ENCODE peak calls at places on chromosomes 13 and 19, in nine cellular contexts. One of them, this sample, is unnamed.

GRCh38 chr13:30870049-30870884 is 35.8 kb upstream of the MEDAG start:
- DNase-seq in adrenal gland: peak
- DNase-seq in stimulated activated CD8-positive, alpha-beta memory T cell treated with anti-CD3 and anti-CD28 coated beads, Interleukin-4, amount 100 ng/mL, for 48 hours: peak
- DNase-seq in HAP-1: no peak
- DNase-seq in endothelial cell: no peak
- DNase-seq in NCI-H1105: no peak
- DNase-seq in AG08396: peak
- DNase-seq in iPS-NIHi11: peak
- DNase-seq in Caco-2: peak
- DNase-seq in this sample: peak

GRCh38 chr13:61040180-61040579 is 375.5 kb downstream of the PCDH20 start:
- DNase-seq in endothelial cell: no peak
- DNase-seq in iPS-NIHi11: no peak
- DNase-seq in NCI-H1105: no peak
- DNase-seq in Caco-2: no peak
- DNase-seq in adrenal gland: no peak
- DNase-seq in HAP-1: no peak
- DNase-seq in stimulated activated CD8-positive, alpha-beta memory T cell treated with anti-CD3 and anti-CD28 coated beads, Interleukin-4, amount 100 ng/mL, for 48 hours: no peak
- DNase-seq in AG08396: no peak
- DNase-seq in this sample: no peak

GRCh38 chr13:73140804-73141203 is 82.0 kb downstream of the KLF5 start:
- DNase-seq in AG08396: no peak
- DNase-seq in Caco-2: no peak
- DNase-seq in stimulated activated CD8-positive, alpha-beta memory T cell treated with anti-CD3 and anti-CD28 coated beads, Interleukin-4, amount 100 ng/mL, for 48 hours: no peak
- DNase-seq in NCI-H1105: no peak
- DNase-seq in iPS-NIHi11: no peak
- DNase-seq in HAP-1: no peak
- DNase-seq in adrenal gland: no peak
- DNase-seq in endothelial cell: no peak
- DNase-seq in this sample: no peak

GRCh38 chr19:12350890-12351197 is 14.6 kb downstream of the ZNF442 start:
- DNase-seq in iPS-NIHi11: no peak
- DNase-seq in Caco-2: no peak
- DNase-seq in adrenal gland: no peak
- DNase-seq in stimulated activated CD8-positive, alpha-beta memory T cell treated with anti-CD3 and anti-CD28 coated beads, Interleukin-4, amount 100 ng/mL, for 48 hours: no peak
- DNase-seq in NCI-H1105: no peak
- DNase-seq in HAP-1: no peak
- DNase-seq in AG08396: no peak
- DNase-seq in endothelial cell: no peak
- DNase-seq in this sample: no peak

GRCh38 chr19:52896431-52897148 is 845 bp downstream of the ZNF320 start:
- DNase-seq in endothelial cell: peak
- DNase-seq in HAP-1: no peak
- DNase-seq in stimulated activated CD8-positive, alpha-beta memory T cell treated with anti-CD3 and anti-CD28 coated beads, Interleukin-4, amount 100 ng/mL, for 48 hours: peak
- DNase-seq in NCI-H1105: no peak
- DNase-seq in Caco-2: peak
- DNase-seq in iPS-NIHi11: peak
- DNase-seq in adrenal gland: peak
- DNase-seq in AG08396: peak
- DNase-seq in this sample: peak

GRCh38 chr13:22000191-22000590 is 329.3 kb downstream of the FGF9 start:
- DNase-seq in adrenal gland: no peak
- DNase-seq in NCI-H1105: no peak
- DNase-seq in HAP-1: no peak
- DNase-seq in stimulated activated CD8-positive, alpha-beta memory T cell treated with anti-CD3 and anti-CD28 coated beads, Interleukin-4, amount 100 ng/mL, for 48 hours: no peak
- DNase-seq in endothelial cell: no peak
- DNase-seq in AG08396: no peak
- DNase-seq in Caco-2: no peak
- DNase-seq in iPS-NIHi11: no peak
- DNase-seq in this sample: no peak

GRCh38 chr13:44884076-44884729 is 105.1 kb downstream of the NUFIP1 start:
- DNase-seq in HAP-1: no peak
- DNase-seq in iPS-NIHi11: no peak
- DNase-seq in stimulated activated CD8-positive, alpha-beta memory T cell treated with anti-CD3 and anti-CD28 coated beads, Interleukin-4, amount 100 ng/mL, for 48 hours: no peak
- DNase-seq in adrenal gland: no peak
- DNase-seq in NCI-H1105: no peak
- DNase-seq in endothelial cell: no peak
- DNase-seq in Caco-2: no peak
- DNase-seq in AG08396: peak
- DNase-seq in this sample: no peak

GRCh38 chr19:46328079-46328478 is 18.8 kb upstream of the PPP5C start:
- DNase-seq in endothelial cell: no peak
- DNase-seq in adrenal gland: no peak
- DNase-seq in AG08396: no peak
- DNase-seq in stimulated activated CD8-positive, alpha-beta memory T cell treated with anti-CD3 and anti-CD28 coated beads, Interleukin-4, amount 100 ng/mL, for 48 hours: no peak
- DNase-seq in iPS-NIHi11: no peak
- DNase-seq in Caco-2: no peak
- DNase-seq in NCI-H1105: no peak
- DNase-seq in HAP-1: no peak
- DNase-seq in this sample: no peak

GRCh38 chr19:18349524-18350128 is 9.2 kb downstream of the PGPEP1 start:
- DNase-seq in Caco-2: peak
- DNase-seq in adrenal gland: peak
- DNase-seq in AG08396: peak
- DNase-seq in NCI-H1105: peak
- DNase-seq in endothelial cell: peak
- DNase-seq in HAP-1: peak
- DNase-seq in stimulated activated CD8-positive, alpha-beta memory T cell treated with anti-CD3 and anti-CD28 coated beads, Interleukin-4, amount 100 ng/mL, for 48 hours: peak
- DNase-seq in iPS-NIHi11: peak
- DNase-seq in this sample: peak

GRCh38 chr13:46552888-46553520 is at the start of gene LRCH1:
- DNase-seq in AG08396: peak
- DNase-seq in NCI-H1105: peak
- DNase-seq in Caco-2: peak
- DNase-seq in endothelial cell: peak
- DNase-seq in HAP-1: peak
- DNase-seq in stimulated activated CD8-positive, alpha-beta memory T cell treated with anti-CD3 and anti-CD28 coated beads, Interleukin-4, amount 100 ng/mL, for 48 hours: peak
- DNase-seq in iPS-NIHi11: peak
- DNase-seq in adrenal gland: peak
- DNase-seq in this sample: peak

GRCh38 chr13:112903071-112903577 is 65.9 kb upstream of the MCF2L start:
- DNase-seq in adrenal gland: no peak
- DNase-seq in NCI-H1105: no peak
- DNase-seq in AG08396: no peak
- DNase-seq in HAP-1: no peak
- DNase-seq in stimulated activated CD8-positive, alpha-beta memory T cell treated with anti-CD3 and anti-CD28 coated beads, Interleukin-4, amount 100 ng/mL, for 48 hours: no peak
- DNase-seq in endothelial cell: no peak
- DNase-seq in iPS-NIHi11: no peak
- DNase-seq in Caco-2: no peak
- DNase-seq in this sample: no peak

GRCh38 chr13:113058988-113059850 is 46.4 kb upstream of the F7 start:
- DNase-seq in endothelial cell: no peak
- DNase-seq in Caco-2: no peak
- DNase-seq in iPS-NIHi11: no peak
- DNase-seq in adrenal gland: no peak
- DNase-seq in stimulated activated CD8-positive, alpha-beta memory T cell treated with anti-CD3 and anti-CD28 coated beads, Interleukin-4, amount 100 ng/mL, for 48 hours: no peak
- DNase-seq in HAP-1: no peak
- DNase-seq in NCI-H1105: no peak
- DNase-seq in AG08396: no peak
- DNase-seq in this sample: no peak

GRCh38 chr19:32372726-32373613 is 27.6 kb downstream of the ZNF507 start:
- DNase-seq in iPS-NIHi11: no peak
- DNase-seq in HAP-1: no peak
- DNase-seq in endothelial cell: no peak
- DNase-seq in stimulated activated CD8-positive, alpha-beta memory T cell treated with anti-CD3 and anti-CD28 coated beads, Interleukin-4, amount 100 ng/mL, for 48 hours: no peak
- DNase-seq in AG08396: no peak
- DNase-seq in adrenal gland: no peak
- DNase-seq in Caco-2: peak
- DNase-seq in NCI-H1105: no peak
- DNase-seq in this sample: no peak

GRCh38 chr13:80441968-80442367 is 101.0 kb upstream of the SPRY2 start:
- DNase-seq in HAP-1: no peak
- DNase-seq in adrenal gland: no peak
- DNase-seq in stimulated activated CD8-positive, alpha-beta memory T cell treated with anti-CD3 and anti-CD28 coated beads, Interleukin-4, amount 100 ng/mL, for 48 hours: no peak
- DNase-seq in endothelial cell: no peak
- DNase-seq in AG08396: no peak
- DNase-seq in NCI-H1105: no peak
- DNase-seq in iPS-NIHi11: no peak
- DNase-seq in Caco-2: no peak
- DNase-seq in this sample: no peak

GRCh38 chr19:46717034-46717715 is at the start of gene PRKD2:
- DNase-seq in endothelial cell: peak
- DNase-seq in stimulated activated CD8-positive, alpha-beta memory T cell treated with anti-CD3 and anti-CD28 coated beads, Interleukin-4, amount 100 ng/mL, for 48 hours: peak
- DNase-seq in HAP-1: peak
- DNase-seq in adrenal gland: peak
- DNase-seq in iPS-NIHi11: peak
- DNase-seq in AG08396: peak
- DNase-seq in NCI-H1105: peak
- DNase-seq in Caco-2: peak
- DNase-seq in this sample: peak

GRCh38 chr19:15869873-15870272 is 28.0 kb downstream of the CYP4F2 start:
- DNase-seq in NCI-H1105: no peak
- DNase-seq in endothelial cell: no peak
- DNase-seq in stimulated activated CD8-positive, alpha-beta memory T cell treated with anti-CD3 and anti-CD28 coated beads, Interleukin-4, amount 100 ng/mL, for 48 hours: no peak
- DNase-seq in adrenal gland: no peak
- DNase-seq in HAP-1: no peak
- DNase-seq in iPS-NIHi11: no peak
- DNase-seq in Caco-2: no peak
- DNase-seq in AG08396: no peak
- DNase-seq in this sample: no peak

GRCh38 chr19:42362891-42363440 is 27.1 kb downstream of the CNFN start:
- DNase-seq in AG08396: no peak
- DNase-seq in stimulated activated CD8-positive, alpha-beta memory T cell treated with anti-CD3 and anti-CD28 coated beads, Interleukin-4, amount 100 ng/mL, for 48 hours: no peak
- DNase-seq in endothelial cell: no peak
- DNase-seq in iPS-NIHi11: no peak
- DNase-seq in NCI-H1105: no peak
- DNase-seq in Caco-2: no peak
- DNase-seq in adrenal gland: no peak
- DNase-seq in HAP-1: no peak
- DNase-seq in this sample: no peak

GRCh38 chr19:50639121-50640112 is at the start of gene SYT3:
- DNase-seq in endothelial cell: no peak
- DNase-seq in Caco-2: peak
- DNase-seq in HAP-1: peak
- DNase-seq in NCI-H1105: peak
- DNase-seq in iPS-NIHi11: peak
- DNase-seq in AG08396: peak
- DNase-seq in adrenal gland: peak
- DNase-seq in stimulated activated CD8-positive, alpha-beta memory T cell treated with anti-CD3 and anti-CD28 coated beads, Interleukin-4, amount 100 ng/mL, for 48 hours: peak
- DNase-seq in this sample: no peak

GRCh38 chr19:7698583-7698982 is 3.3 kb downstream of the FCER2 start:
- DNase-seq in endothelial cell: no peak
- DNase-seq in iPS-NIHi11: no peak
- DNase-seq in HAP-1: no peak
- DNase-seq in Caco-2: no peak
- DNase-seq in adrenal gland: no peak
- DNase-seq in AG08396: no peak
- DNase-seq in NCI-H1105: no peak
- DNase-seq in stimulated activated CD8-positive, alpha-beta memory T cell treated with anti-CD3 and anti-CD28 coated beads, Interleukin-4, amount 100 ng/mL, for 48 hours: no peak
- DNase-seq in this sample: no peak

GRCh38 chr19:11848594-11849263 is at the start of gene ZNF439:
- DNase-seq in AG08396: peak
- DNase-seq in NCI-H1105: peak
- DNase-seq in stimulated activated CD8-positive, alpha-beta memory T cell treated with anti-CD3 and anti-CD28 coated beads, Interleukin-4, amount 100 ng/mL, for 48 hours: peak
- DNase-seq in endothelial cell: no peak
- DNase-seq in HAP-1: no peak
- DNase-seq in iPS-NIHi11: peak
- DNase-seq in Caco-2: peak
- DNase-seq in adrenal gland: peak
- DNase-seq in this sample: peak

This sample was measured in Calu3.